ENCODE peak calls at places on chromosomes 16 and 17, in six cellular contexts. C, L, H, I, K and S are unnamed samples. For H3K36me3, H3K4me1 and H3K9me3, the result is how much of the 10 kb centered on the place peaks cover.

GRCh38 chr17:13385481-13385907 is 216.2 kb downstream of the HS3ST3A1 start:
- DNase-seq in C (no peak), L (no peak), H (no peak), I (no peak), K (no peak), S (no peak)

GRCh38 chr17:80718428-80718827 is 173.8 kb downstream of the RPTOR start:
- DNase-seq in C (no peak), L (no peak), H (no peak), I (no peak), K (no peak), S (no peak)

GRCh38 chr17:36674278-36674650 is 72.9 kb downstream of the MRM1 start:
- DNase-seq in C (no peak), L (no peak), H (no peak), I (peak), K (no peak), S (peak)

GRCh38 chr17:7552621-7553051 is 3.8 kb downstream of the TNFSF12 start:
- DNase-seq in C (no peak), L (no peak), H (no peak), I (no peak), K (no peak), S (peak)

GRCh38 chr16:59605706-59606105 is 871.6 kb upstream of the GOT2 start:
- DNase-seq in C (no peak), L (no peak), H (no peak), I (no peak), K (no peak), S (no peak)

GRCh38 chr16:81005644-81006471 is 827 bp downstream of the CMC2 start:
- DNase-seq in C (peak), L (no peak), H (no peak), I (no peak), K (no peak), S (peak)

GRCh38 chr16:55257971-55258613 is 65.9 kb upstream of the IRX6 start:
- DNase-seq in C (no peak), L (peak), H (no peak), I (peak), K (peak), S (peak)

GRCh38 chr16:82507271-82507670 is 119.5 kb upstream of the CDH13 start:
- DNase-seq in C (no peak), L (no peak), H (no peak), I (no peak), K (no peak), S (no peak)

GRCh38 chr17:43010667-43011308 is 4.2 kb downstream of the IFI35 start:
- DNase-seq in C (no peak), L (no peak), H (peak), I (no peak), K (no peak), S (peak)

GRCh38 chr17:33520404-33521032 is 227.4 kb upstream of the ASIC2 start:
- DNase-seq in C (peak), L (peak), H (no peak), I (peak), K (no peak), S (peak)

GRCh38 chr17:29593546-29594440 is 861 bp downstream of the ANKRD13B start:
- DNase-seq in C (peak), L (no peak), H (no peak), I (no peak), K (no peak), S (no peak)

GRCh38 chr17:9684955-9685621 is 39.8 kb downstream of the USP43 start:
- DNase-seq in C (no peak), L (no peak), H (no peak), I (no peak), K (no peak), S (no peak)

GRCh38 chr16:3674513-3675295 is 20.2 kb downstream of the DNASE1 start:
- DNase-seq in C (no peak), L (no peak), H (no peak), I (no peak), K (no peak), S (no peak)
- H3K36me3 ChIP-seq in C (under half), L (under half), H (under half), I (under half), K (under half), S (under half)

GRCh38 chr16:4385066-4385788 is 13.6 kb downstream of the VASN start:
- DNase-seq in C (no peak), L (no peak), H (no peak), I (no peak), K (no peak), S (no peak)

GRCh38 chr16:4385789-4386451 is 14.3 kb downstream of the VASN start:
- DNase-seq in C (no peak), L (no peak), H (no peak), I (no peak), K (no peak), S (no peak)

GRCh38 chr16:4387769-4388168 is 16.1 kb downstream of the VASN start:
- DNase-seq in C (no peak), L (no peak), H (no peak), I (no peak), K (no peak), S (no peak)

GRCh38 chr16:4386951-4387565 is 15.4 kb downstream of the VASN start:
- DNase-seq in C (no peak), L (no peak), H (no peak), I (no peak), K (no peak), S (no peak)

GRCh38 chr16:4386452-4386813 is 14.8 kb downstream of the VASN start:
- DNase-seq in C (no peak), L (no peak), H (no peak), I (no peak), K (no peak), S (no peak)
- H3K4me1 ChIP-seq in C (under half), L (under half), H (under half), I (under half), K (under half), S (under half)

GRCh38 chr16:15985144-15985543 is 35.7 kb downstream of the ABCC1 start:
- DNase-seq in C (no peak), L (no peak), H (no peak), I (no peak), K (no peak), S (no peak)

GRCh38 chr16:15980329-15980728 is 30.9 kb downstream of the ABCC1 start:
- DNase-seq in C (no peak), L (no peak), H (no peak), I (no peak), K (no peak), S (no peak)

GRCh38 chr16:15979801-15980200 is 30.4 kb downstream of the ABCC1 start:
- DNase-seq in C (no peak), L (no peak), H (no peak), I (no peak), K (no peak), S (no peak)

GRCh38 chr16:15983898-15984297 is 34.5 kb downstream of the ABCC1 start:
- DNase-seq in C (no peak), L (no peak), H (no peak), I (no peak), K (no peak), S (no peak)

DNA sequence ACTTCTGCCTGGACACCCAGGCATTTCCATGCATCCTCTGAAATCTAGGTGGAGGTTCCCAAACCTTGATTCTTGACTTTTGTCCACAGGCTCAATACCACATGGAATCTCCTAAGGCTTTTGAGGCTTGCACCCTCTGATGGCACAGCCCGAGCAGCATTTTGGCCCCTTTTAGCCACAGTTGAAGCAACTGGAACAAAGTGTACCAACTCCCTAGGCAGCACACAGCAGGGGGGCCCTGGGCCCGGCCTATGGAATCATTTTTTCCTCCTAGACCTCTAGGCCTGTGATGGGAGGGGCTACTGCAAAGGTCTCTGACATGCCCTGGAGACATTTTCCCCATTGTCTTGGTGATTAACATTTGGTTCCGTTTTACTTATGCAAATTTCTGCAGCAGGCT is 32.0 kb downstream of the ABCC1 start:
- DNase-seq in C (no peak), L (no peak), H (no peak), I (no peak), K (no peak), S (no peak)
- H3K9me3 ChIP-seq in C (under half), L (under half), H (under half), I (under half), K (under half), S (under half)

GRCh38 chr17:10713336-10713735 is 15.9 kb downstream of the ADPRM start:
- DNase-seq in C (no peak), L (no peak), H (no peak), I (no peak), K (no peak), S (no peak)
- H3K36me3 ChIP-seq in C (under half), L (half or more), H (under half), I (under half), K (under half), S (under half)

DNA sequence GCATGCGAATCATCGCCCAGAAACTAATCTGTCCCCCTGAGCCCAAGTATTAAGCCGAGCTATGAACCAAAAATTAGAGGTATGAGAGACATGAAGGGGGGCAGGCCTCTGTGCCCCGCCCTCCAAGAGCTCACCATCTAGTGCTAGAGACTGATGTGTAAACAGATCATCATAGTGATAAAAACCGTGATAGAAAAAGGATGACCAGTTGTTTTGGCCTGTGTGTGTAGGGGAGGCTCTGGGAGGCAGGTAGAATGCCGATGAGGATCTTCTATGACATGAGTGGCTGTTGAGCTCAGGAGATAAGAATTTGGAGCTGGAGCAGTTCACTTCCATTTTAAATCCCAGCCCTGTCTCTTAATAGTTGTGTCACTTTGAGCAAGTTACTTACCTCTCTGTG is 89.0 kb upstream of the TBX2 start:
- DNase-seq in C (no peak), L (no peak), H (no peak), I (no peak), K (no peak), S (no peak)
- H3K4me1 ChIP-seq in C (under half), L (under half), H (under half), I (under half), K (under half), S (under half)

GRCh38 chr16:56382459-56382858 is 42.9 kb downstream of the AMFR start:
- DNase-seq in C (no peak), L (no peak), H (no peak), I (no peak), K (no peak), S (no peak)
- H3K9me3 ChIP-seq in C (under half), L (under half), H (under half), I (under half), K (under half), S (under half)